ENCODE peak calls at places on chromosomes 12 and 14, in four cellular contexts. B is HCT116, G is coronary artery, O is choroid plexus epithelial cell. D is an unnamed sample.

GRCh38 chr14:91058017-91058675 is 2.3 kb downstream of the RPS6KA5 start:
- DNase-seq in B (no peak), G (no peak), O (no peak), D (no peak)

GRCh38 chr12:68977335-68977734 is 44.4 kb upstream of the CPM start:
- DNase-seq in B (no peak), G (no peak), O (no peak), D (no peak)

GRCh38 chr12:62533087-62533754 is 66.6 kb downstream of the MON2 start:
- DNase-seq in B (no peak), G (no peak), O (no peak), D (no peak)

GRCh38 chr12:99611117-99611516 is 36.4 kb upstream of the GARIN6 start:
- DNase-seq in B (no peak), G (no peak), O (no peak), D (peak; percentile 1)

GRCh38 chr12:124605150-124605549 is 37.7 kb upstream of the NCOR2 start:
- DNase-seq in B (no peak), G (no peak), O (no peak), D (no peak)

GRCh38 chr12:29026419-29026818 is 122.7 kb upstream of the FAR2 start:
- DNase-seq in B (no peak), G (no peak), O (no peak), D (no peak)

GRCh38 chr12:59084758-59085383 is 164.6 kb upstream of the LRIG3 start:
- DNase-seq in B (no peak), G (no peak), O (peak; percentile 60), D (peak; percentile 33)

GRCh38 chr14:92959761-92960680 is 37.1 kb downstream of the CHGA start:
- DNase-seq in B (no peak), G (no peak), O (no peak), D (no peak)

GRCh38 chr12:27821259-27821973 is 41.4 kb upstream of the MANSC4 start:
- DNase-seq in B (peak; percentile 77), G (no peak), O (peak; percentile 93), D (peak; percentile 81)

GRCh38 chr12:53181935-53182334 is 1.2 kb upstream of the CSAD start:
- DNase-seq in B (no peak), G (peak; percentile 35), O (no peak), D (no peak)

GRCh38 chr12:92785563-92785950 is 82.8 kb downstream of the PLEKHG7 start:
- DNase-seq in B (no peak), G (no peak), O (no peak), D (no peak)

GRCh38 chr14:102711946-102712345 is 65.3 kb upstream of the TRAF3 start:
- DNase-seq in B (no peak), G (no peak), O (no peak), D (no peak)

GRCh38 chr12:25364529-25365339 is 114.0 kb upstream of the KRAS start:
- DNase-seq in B (no peak), G (no peak), O (no peak), D (no peak)

GRCh38 chr12:6262635-6263034 is 47.8 kb upstream of the PLEKHG6 start:
- DNase-seq in B (no peak), G (no peak), O (no peak), D (no peak)

GRCh38 chr12:118034429-118035193 is 18.1 kb downstream of the RFC5 start:
- DNase-seq in B (no peak), G (no peak), O (peak; percentile 68), D (peak; percentile 58)

GRCh38 chr12:62776997-62777396 is 158.0 kb downstream of the PPM1H start:
- DNase-seq in B (no peak), G (no peak), O (no peak), D (no peak)

GRCh38 chr12:54933381-54933780 is 51.2 kb downstream of the TESPA1 start:
- DNase-seq in B (no peak), G (no peak), O (peak; percentile 8), D (peak; percentile 54)

GRCh38 chr14:50944647-50945413 is 547 bp upstream of the PYGL start:
- DNase-seq in B (peak; percentile 48), G (peak; percentile 78), O (peak; percentile 48), D (peak; percentile 63)

GRCh38 chr12:89960011-89960507 is 251.4 kb upstream of the ATP2B1 start:
- DNase-seq in B (no peak), G (no peak), O (peak; percentile 70), D (peak; percentile 83)

GRCh38 chr14:102390064-102390463 is 27.3 kb downstream of the TECPR2 start:
- DNase-seq in B (no peak), G (no peak), O (peak; percentile 64), D (peak; percentile 6)

GRCh38 chr12:64178122-64178521 is 44.0 kb downstream of the KICS2 start:
- DNase-seq in B (no peak), G (no peak), O (peak; percentile 84), D (peak; percentile 88)

GRCh38 chr14:101849125-101849524 is 87.6 kb downstream of the PPP2R5C start:
- DNase-seq in B (no peak), G (no peak), O (no peak), D (no peak)

GRCh38 chr12:119008691-119009221 is 27.4 kb downstream of the SRRM4 start:
- DNase-seq in B (no peak), G (no peak), O (no peak), D (no peak)

GRCh38 chr12:1842905-1843640 is 22.7 kb downstream of the LRTM2 start:
- DNase-seq in B (no peak), G (no peak), O (no peak), D (no peak)

GRCh38 chr12:89863332-89863938 is 154.8 kb upstream of the ATP2B1 start:
- DNase-seq in B (no peak), G (no peak), O (no peak), D (no peak)

GRCh38 chr12:12807970-12808702 is 5.0 kb upstream of the DDX47 start:
- DNase-seq in B (no peak), G (no peak), O (no peak), D (peak; percentile 60)

GRCh38 chr12:92337128-92337527 is 191.5 kb upstream of the BTG1 start:
- DNase-seq in B (no peak), G (no peak), O (peak; percentile 1), D (no peak)

GRCh38 chr14:70013269-70013873 is 134.2 kb downstream of the SMOC1 start:
- DNase-seq in B (peak; percentile 23), G (no peak), O (peak; percentile 66), D (no peak)

DNA sequence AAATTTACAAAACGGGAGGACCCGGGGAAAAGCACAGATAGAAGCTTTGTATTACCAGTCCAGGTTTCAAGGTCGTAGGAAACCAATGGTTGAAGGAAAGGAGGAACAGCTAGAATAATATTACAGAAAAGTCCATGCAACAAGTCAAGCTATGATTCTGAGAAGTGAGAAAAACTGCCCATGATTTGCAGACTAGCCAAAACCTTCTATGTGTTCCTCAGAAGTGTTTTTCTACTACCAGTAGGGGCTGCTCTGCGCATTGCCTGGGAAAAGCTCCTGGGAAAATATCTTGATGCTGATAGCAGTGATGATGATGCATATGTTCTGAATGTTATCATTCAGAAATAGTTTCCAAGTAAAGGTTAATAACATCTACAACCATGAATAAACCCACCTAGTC is 2.2 kb downstream of the PDZRN4 start:
- DNase-seq in B (no peak), G (no peak), O (peak; percentile 25), D (peak; percentile 6)
- TF ChIP-seq CTCF in B (peak; percentile 62), G (peak; percentile 44), O (peak; percentile 51), D (peak; percentile 24)

GRCh38 chr14:28759658-28760313 is 6.8 kb upstream of the FOXG1 start:
- DNase-seq in B (no peak), G (no peak), O (no peak), D (no peak)

GRCh38 chr14:28760431-28760996 is 6.1 kb upstream of the FOXG1 start:
- DNase-seq in B (no peak), G (no peak), O (no peak), D (no peak)

GRCh38 chr14:28762949-28763313 is 3.7 kb upstream of the FOXG1 start:
- DNase-seq in B (no peak), G (no peak), O (no peak), D (no peak)

GRCh38 chr14:28762290-28762948 is 4.2 kb upstream of the FOXG1 start:
- DNase-seq in B (no peak), G (no peak), O (no peak), D (no peak)

GRCh38 chr14:28761438-28762289 is 4.9 kb upstream of the FOXG1 start:
- DNase-seq in B (no peak), G (no peak), O (no peak), D (no peak)
- H3K4me3 ChIP-seq in B (no peak overlapping the region), G (no peak overlapping the region), O (no peak overlapping the region), D (no peak overlapping the region)

GRCh38 chr12:127558363-127558762 is 708.6 kb upstream of the TMEM132C start:
- DNase-seq in B (no peak), G (no peak), O (no peak), D (no peak)

GRCh38 chr12:127562781-127563180 is 704.2 kb upstream of the TMEM132C start:
- DNase-seq in B (no peak), G (no peak), O (no peak), D (no peak)

GRCh38 chr12:127560041-127560478 is 706.9 kb upstream of the TMEM132C start:
- DNase-seq in B (no peak), G (no peak), O (no peak), D (no peak)

GRCh38 chr12:127556487-127556886 is 710.5 kb upstream of the TMEM132C start:
- DNase-seq in B (no peak), G (no peak), O (no peak), D (no peak)

DNA sequence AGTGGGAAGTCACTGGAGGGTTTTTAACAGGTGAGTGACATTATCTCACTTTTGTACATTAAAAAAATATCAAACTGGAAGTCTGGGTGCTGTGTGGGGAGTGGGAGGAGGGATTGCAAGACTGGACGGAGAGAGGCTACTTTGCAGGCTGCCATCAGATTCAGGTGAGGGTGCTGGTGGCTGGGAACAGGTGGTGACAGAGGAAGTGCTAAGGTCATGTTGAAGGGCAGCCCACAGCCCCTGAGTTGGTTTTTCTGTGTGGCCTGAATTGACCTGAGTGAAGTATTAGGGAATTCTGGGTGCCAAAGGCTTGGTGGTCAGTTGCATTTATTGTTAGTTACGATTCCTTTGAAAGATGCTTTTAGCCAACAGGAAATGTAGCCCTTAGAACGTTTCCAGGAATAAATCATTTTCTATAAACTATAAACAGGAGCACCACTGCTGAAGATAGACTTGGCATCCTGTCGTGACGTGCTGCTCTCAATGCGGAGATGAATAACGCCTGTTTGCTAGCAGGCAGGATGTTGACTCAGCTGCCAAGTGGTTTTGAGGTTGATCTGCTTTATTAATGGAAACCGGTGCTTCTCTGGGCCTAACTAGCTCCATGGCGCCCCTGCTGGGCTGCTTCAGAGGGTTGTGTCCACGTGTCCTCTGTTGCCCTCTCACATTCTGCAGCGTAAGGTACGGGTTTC is 707.5 kb upstream of the TMEM132C start:
- DNase-seq in B (no peak), G (no peak), O (peak; percentile 96), D (peak; percentile 96)
- TF ChIP-seq CTCF in B (peak; percentile 23), G (no peak), O (peak; percentile 82), D (peak; percentile 71)

GRCh38 chr12:51911788-51912711 is 4.7 kb downstream of the ACVRL1 start:
- DNase-seq in B (no peak), G (no peak), O (no peak), D (peak; percentile 25)

GRCh38 chr12:51908876-51909592 is 1.7 kb downstream of the ACVRL1 start:
- DNase-seq in B (no peak), G (no peak), O (no peak), D (no peak)

GRCh38 chr12:51911307-51911706 is 4.0 kb downstream of the ACVRL1 start:
- DNase-seq in B (no peak), G (no peak), O (no peak), D (no peak)

GRCh38 chr12:51910168-51910567 is 2.9 kb downstream of the ACVRL1 start:
- DNase-seq in B (no peak), G (no peak), O (peak; percentile 47), D (peak; percentile 44)

GRCh38 chr12:51910691-51911090 is 3.4 kb downstream of the ACVRL1 start:
- DNase-seq in B (no peak), G (no peak), O (no peak), D (no peak)
- H3K4me3 ChIP-seq in B (no peak overlapping the region), G (peak overlapping the region; percentile 81), O (no peak overlapping the region), D (no peak overlapping the region)